ENCODE peak calls at places on chromosomes 2 and 18, in four cellular contexts. W, Z, A and O are unnamed samples.

GRCh38 chr2:168526641-168527040 is 70.6 kb downstream of the CERS6 start:
- DNase-seq in Z (no peak), A (peak), W (peak), O (no peak)

GRCh38 chr2:170145675-170146432 is 32.1 kb upstream of the MYO3B start:
- DNase-seq in Z (no peak), W (no peak), A (no peak), O (no peak)

GRCh38 chr18:74457743-74458465 is 796 bp upstream of the DIPK1C start:
- DNase-seq in A (no peak), Z (no peak), W (no peak), O (peak)

GRCh38 chr2:238724728-238725127 is 123.2 kb upstream of the TWIST2 start:
- DNase-seq in A (no peak), Z (no peak), W (no peak), O (no peak)

GRCh38 chr18:79011300-79011870 is 31.8 kb downstream of the SALL3 start:
- DNase-seq in Z (no peak), W (no peak), A (no peak), O (no peak)

GRCh38 chr2:215498411-215498810 is 62.5 kb upstream of the FN1 start:
- DNase-seq in Z (no peak), W (peak), A (no peak), O (no peak)

GRCh38 chr2:226234187-226234586 is 565.4 kb downstream of the IRS1 start:
- DNase-seq in Z (no peak), A (no peak), W (no peak), O (no peak)

GRCh38 chr2:110807520-110807919 is 75.1 kb downstream of the ACOXL start:
- DNase-seq in Z (no peak), W (peak), A (peak), O (no peak)

GRCh38 chr2:120566331-120567035 is 169.2 kb upstream of the GLI2 start:
- DNase-seq in A (no peak), W (no peak), Z (no peak), O (peak)

GRCh38 chr2:69945447-69945846 is 16.0 kb downstream of the ASPRV1 start:
- DNase-seq in Z (no peak), W (peak), A (no peak), O (no peak)

GRCh38 chr2:86020984-86021383 is 84.7 kb downstream of the POLR1A start:
- DNase-seq in W (peak), A (peak), Z (no peak), O (peak)

GRCh38 chr18:46917808-46918600 is 602 bp downstream of the KATNAL2 start:
- DNase-seq in Z (peak), W (peak), A (peak), O (no peak)

GRCh38 chr2:58620127-58620526 is 379.0 kb upstream of the FANCL start:
- DNase-seq in Z (no peak), A (no peak), W (peak), O (no peak)

GRCh38 chr2:156331572-156332451 is 709 bp downstream of the NR4A2 start:
- DNase-seq in A (peak), W (peak), Z (peak), O (peak)

GRCh38 chr18:32308493-32309120 is 118.8 kb downstream of the MEP1B start:
- DNase-seq in W (peak), A (peak), Z (no peak), O (no peak)

GRCh38 chr2:206105541-206105940 is 19.6 kb upstream of the INO80D start:
- DNase-seq in A (no peak), Z (no peak), W (no peak), O (no peak)

GRCh38 chr2:136122654-136123053 is 4.7 kb upstream of the CXCR4 start:
- DNase-seq in W (no peak), A (no peak), Z (no peak), O (no peak)

GRCh38 chr2:16320716-16321115 is 344.9 kb downstream of the CYRIA start:
- DNase-seq in A (no peak), Z (no peak), W (no peak), O (no peak)

GRCh38 chr2:139694327-139694726 is 914.1 kb upstream of the NXPH2 start:
- DNase-seq in W (no peak), Z (no peak), A (no peak), O (no peak)
- H3K4me3 ChIP-seq in W (no peak), Z (no peak), A (no peak), O (no peak)

GRCh38 chr2:63058149-63058741 is 7.6 kb downstream of the OTX1 start:
- DNase-seq in Z (peak), A (no peak), W (peak), O (no peak)
- H3K4me3 ChIP-seq in Z (no peak), A (no peak), W (no peak), O (peak)

GRCh38 chr18:62577748-62578147 is 54.9 kb downstream of the ZCCHC2 start:
- DNase-seq in Z (no peak), A (no peak), W (no peak), O (no peak)
- H3K4me3 ChIP-seq in Z (no peak), A (no peak), W (no peak), O (no peak)

GRCh38 chr18:23236876-23237468 is 101.7 kb downstream of the CABLES1 start:
- DNase-seq in Z (no peak), W (no peak), A (no peak), O (no peak)

GRCh38 chr18:23238152-23238531 is 102.9 kb downstream of the CABLES1 start:
- DNase-seq in W (peak), A (peak), Z (peak), O (peak)

GRCh38 chr18:23238651-23239349 is 103.5 kb downstream of the CABLES1 start:
- DNase-seq in Z (no peak), A (peak), W (peak), O (no peak)

GRCh38 chr18:23239350-23239692 is 104.0 kb downstream of the CABLES1 start:
- DNase-seq in W (no peak), A (no peak), Z (no peak), O (no peak)

GRCh38 chr18:23237524-23238151 is 102.4 kb downstream of the CABLES1 start:
- DNase-seq in A (peak), W (peak), Z (peak), O (peak)
- H3K4me3 ChIP-seq in A (peak), W (peak), Z (peak), O (peak)

DNA sequence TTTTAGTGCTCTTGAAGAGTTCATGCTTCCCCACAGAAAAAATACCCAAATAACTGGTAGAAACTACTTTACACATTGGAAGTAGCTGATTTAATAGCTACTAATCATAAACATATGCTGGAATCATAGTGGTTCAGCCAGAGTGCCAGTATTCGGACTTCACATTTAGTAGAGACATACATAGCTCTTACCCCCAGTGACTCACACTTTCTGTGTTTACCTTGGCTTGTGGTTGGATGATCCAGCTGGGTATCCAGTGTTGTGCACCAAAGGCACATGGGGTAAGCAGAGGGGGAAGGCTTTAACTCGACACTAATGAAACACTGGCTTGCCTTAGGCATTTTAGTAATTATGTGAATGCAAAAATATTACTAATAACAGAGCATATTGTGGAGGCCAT is 18.1 kb downstream of the ARHGAP28 start:
- DNase-seq in A (peak), W (peak), Z (no peak), O (no peak)
- H3K4me3 ChIP-seq in A (no peak), W (no peak), Z (no peak), O (no peak)